ENCODE peak calls at places on chromosomes 11 and 22, in ten cellular contexts. One of them, this sample, is unnamed.

GRCh38 chr22:36773935-36774334 is 2.0 kb downstream of the IFT27 start:
- DNase-seq in amniotic epithelial cell: peak
- DNase-seq in naive thymus-derived CD8-positive, alpha-beta T cell: no peak
- DNase-seq in CD8-positive, alpha-beta T cell: no peak
- DNase-seq in lower leg skin: no peak
- DNase-seq in stimulated activated CD8-positive, alpha-beta memory T cell treated with anti-CD3 and anti-CD28 coated beads, Interleukin-12 subunit alpha, Interleukin-12 subunit beta, amount 100 ng/mL, for 1 hour: no peak
- DNase-seq in activated naive CD4-positive, alpha-beta T cell treated with Interleukin-2 at 50 U/mL for 16 hours: no peak
- DNase-seq in naive B cell: no peak
- DNase-seq in AG10803: peak
- DNase-seq in endothelial cell: no peak
- DNase-seq in this sample: peak

GRCh38 chr11:47156333-47156732 is 20.3 kb downstream of the ARFGAP2 start:
- DNase-seq in AG10803: no peak
- DNase-seq in CD8-positive, alpha-beta T cell: no peak
- DNase-seq in activated naive CD4-positive, alpha-beta T cell treated with Interleukin-2 at 50 U/mL for 16 hours: no peak
- DNase-seq in stimulated activated CD8-positive, alpha-beta memory T cell treated with anti-CD3 and anti-CD28 coated beads, Interleukin-12 subunit alpha, Interleukin-12 subunit beta, amount 100 ng/mL, for 1 hour: no peak
- DNase-seq in naive B cell: no peak
- DNase-seq in endothelial cell: no peak
- DNase-seq in naive thymus-derived CD8-positive, alpha-beta T cell: no peak
- DNase-seq in lower leg skin: no peak
- DNase-seq in amniotic epithelial cell: peak
- DNase-seq in this sample: no peak

GRCh38 chr11:125345706-125346561 is 150.1 kb downstream of the FEZ1 start:
- DNase-seq in amniotic epithelial cell: peak
- DNase-seq in CD8-positive, alpha-beta T cell: peak
- DNase-seq in AG10803: peak
- DNase-seq in stimulated activated CD8-positive, alpha-beta memory T cell treated with anti-CD3 and anti-CD28 coated beads, Interleukin-12 subunit alpha, Interleukin-12 subunit beta, amount 100 ng/mL, for 1 hour: peak
- DNase-seq in naive B cell: no peak
- DNase-seq in lower leg skin: peak
- DNase-seq in endothelial cell: peak
- DNase-seq in naive thymus-derived CD8-positive, alpha-beta T cell: peak
- DNase-seq in activated naive CD4-positive, alpha-beta T cell treated with Interleukin-2 at 50 U/mL for 16 hours: peak
- DNase-seq in this sample: peak

GRCh38 chr11:130118165-130118564 is 41.4 kb upstream of the ST14 start:
- DNase-seq in AG10803: no peak
- DNase-seq in lower leg skin: no peak
- DNase-seq in amniotic epithelial cell: no peak
- DNase-seq in naive thymus-derived CD8-positive, alpha-beta T cell: no peak
- DNase-seq in activated naive CD4-positive, alpha-beta T cell treated with Interleukin-2 at 50 U/mL for 16 hours: no peak
- DNase-seq in endothelial cell: no peak
- DNase-seq in naive B cell: peak
- DNase-seq in stimulated activated CD8-positive, alpha-beta memory T cell treated with anti-CD3 and anti-CD28 coated beads, Interleukin-12 subunit alpha, Interleukin-12 subunit beta, amount 100 ng/mL, for 1 hour: no peak
- DNase-seq in CD8-positive, alpha-beta T cell: no peak
- DNase-seq in this sample: no peak

GRCh38 chr11:117199061-117199915 is at the start of gene TAGLN:
- DNase-seq in naive B cell: no peak
- DNase-seq in naive thymus-derived CD8-positive, alpha-beta T cell: no peak
- DNase-seq in CD8-positive, alpha-beta T cell: no peak
- DNase-seq in endothelial cell: peak
- DNase-seq in stimulated activated CD8-positive, alpha-beta memory T cell treated with anti-CD3 and anti-CD28 coated beads, Interleukin-12 subunit alpha, Interleukin-12 subunit beta, amount 100 ng/mL, for 1 hour: no peak
- DNase-seq in AG10803: peak
- DNase-seq in activated naive CD4-positive, alpha-beta T cell treated with Interleukin-2 at 50 U/mL for 16 hours: no peak
- DNase-seq in lower leg skin: peak
- DNase-seq in amniotic epithelial cell: peak
- DNase-seq in this sample: peak

GRCh38 chr22:35561796-35562526 is 21.3 kb downstream of the RASD2 start:
- DNase-seq in endothelial cell: no peak
- DNase-seq in AG10803: peak
- DNase-seq in stimulated activated CD8-positive, alpha-beta memory T cell treated with anti-CD3 and anti-CD28 coated beads, Interleukin-12 subunit alpha, Interleukin-12 subunit beta, amount 100 ng/mL, for 1 hour: no peak
- DNase-seq in CD8-positive, alpha-beta T cell: no peak
- DNase-seq in lower leg skin: no peak
- DNase-seq in naive thymus-derived CD8-positive, alpha-beta T cell: no peak
- DNase-seq in naive B cell: no peak
- DNase-seq in activated naive CD4-positive, alpha-beta T cell treated with Interleukin-2 at 50 U/mL for 16 hours: no peak
- DNase-seq in amniotic epithelial cell: peak
- DNase-seq in this sample: peak

GRCh38 chr11:6992026-6992425 is 28.1 kb downstream of the ZNF214 start:
- DNase-seq in activated naive CD4-positive, alpha-beta T cell treated with Interleukin-2 at 50 U/mL for 16 hours: no peak
- DNase-seq in lower leg skin: no peak
- DNase-seq in CD8-positive, alpha-beta T cell: no peak
- DNase-seq in naive thymus-derived CD8-positive, alpha-beta T cell: no peak
- DNase-seq in stimulated activated CD8-positive, alpha-beta memory T cell treated with anti-CD3 and anti-CD28 coated beads, Interleukin-12 subunit alpha, Interleukin-12 subunit beta, amount 100 ng/mL, for 1 hour: no peak
- DNase-seq in amniotic epithelial cell: peak
- DNase-seq in naive B cell: no peak
- DNase-seq in endothelial cell: no peak
- DNase-seq in AG10803: peak
- DNase-seq in this sample: peak

GRCh38 chr22:46967445-46968358 is 205.3 kb downstream of the TBC1D22A start:
- DNase-seq in endothelial cell: no peak
- DNase-seq in naive B cell: no peak
- DNase-seq in AG10803: no peak
- DNase-seq in amniotic epithelial cell: no peak
- DNase-seq in CD8-positive, alpha-beta T cell: no peak
- DNase-seq in naive thymus-derived CD8-positive, alpha-beta T cell: no peak
- DNase-seq in activated naive CD4-positive, alpha-beta T cell treated with Interleukin-2 at 50 U/mL for 16 hours: no peak
- DNase-seq in stimulated activated CD8-positive, alpha-beta memory T cell treated with anti-CD3 and anti-CD28 coated beads, Interleukin-12 subunit alpha, Interleukin-12 subunit beta, amount 100 ng/mL, for 1 hour: no peak
- DNase-seq in lower leg skin: peak
- DNase-seq in this sample: no peak

GRCh38 chr11:47271961-47272661 is 2.2 kb downstream of the MADD start:
- DNase-seq in AG10803: no peak
- DNase-seq in naive B cell: no peak
- DNase-seq in amniotic epithelial cell: no peak
- DNase-seq in naive thymus-derived CD8-positive, alpha-beta T cell: no peak
- DNase-seq in stimulated activated CD8-positive, alpha-beta memory T cell treated with anti-CD3 and anti-CD28 coated beads, Interleukin-12 subunit alpha, Interleukin-12 subunit beta, amount 100 ng/mL, for 1 hour: no peak
- DNase-seq in activated naive CD4-positive, alpha-beta T cell treated with Interleukin-2 at 50 U/mL for 16 hours: no peak
- DNase-seq in lower leg skin: no peak
- DNase-seq in endothelial cell: no peak
- DNase-seq in CD8-positive, alpha-beta T cell: no peak
- DNase-seq in this sample: no peak

GRCh38 chr11:73320786-73321325 is 12.8 kb downstream of the ARHGEF17 start:
- DNase-seq in endothelial cell: no peak
- DNase-seq in AG10803: peak
- DNase-seq in CD8-positive, alpha-beta T cell: no peak
- DNase-seq in activated naive CD4-positive, alpha-beta T cell treated with Interleukin-2 at 50 U/mL for 16 hours: no peak
- DNase-seq in stimulated activated CD8-positive, alpha-beta memory T cell treated with anti-CD3 and anti-CD28 coated beads, Interleukin-12 subunit alpha, Interleukin-12 subunit beta, amount 100 ng/mL, for 1 hour: no peak
- DNase-seq in naive B cell: no peak
- DNase-seq in amniotic epithelial cell: peak
- DNase-seq in naive thymus-derived CD8-positive, alpha-beta T cell: no peak
- DNase-seq in lower leg skin: no peak
- DNase-seq in this sample: no peak

GRCh38 chr22:23163665-23164064 is 16.6 kb upstream of the BCR start:
- DNase-seq in CD8-positive, alpha-beta T cell: no peak
- DNase-seq in stimulated activated CD8-positive, alpha-beta memory T cell treated with anti-CD3 and anti-CD28 coated beads, Interleukin-12 subunit alpha, Interleukin-12 subunit beta, amount 100 ng/mL, for 1 hour: no peak
- DNase-seq in AG10803: peak
- DNase-seq in lower leg skin: peak
- DNase-seq in amniotic epithelial cell: no peak
- DNase-seq in activated naive CD4-positive, alpha-beta T cell treated with Interleukin-2 at 50 U/mL for 16 hours: no peak
- DNase-seq in endothelial cell: no peak
- DNase-seq in naive B cell: no peak
- DNase-seq in naive thymus-derived CD8-positive, alpha-beta T cell: no peak
- DNase-seq in this sample: peak